ENCODE peak calls at places on chromosomes 2 and 18, in nine cellular contexts. One of them, this sample, is unnamed.

GRCh38 chr18:46213295-46213694 is 109.1 kb downstream of the HAUS1 start:
- DNase-seq in T1000: no peak
- DNase-seq in Karpas-422: peak; percentile 61
- DNase-seq in HTR-8/SVneo: peak; percentile 28
- DNase-seq in LoVo: peak; percentile 18
- DNase-seq in smooth muscle cell of the brain vasculature: no peak
- DNase-seq in activated CD8-positive, alpha-beta memory T cell treated with anti-CD3 and anti-CD28 coated beads for 24 hours: no peak
- DNase-seq in HFFc6: no peak
- DNase-seq in left cardiac atrium: no peak
- DNase-seq in this sample: peak; percentile 9

GRCh38 chr2:51624995-51625394 is 593.1 kb upstream of the NRXN1 start:
- DNase-seq in T1000: no peak
- DNase-seq in Karpas-422: no peak
- DNase-seq in HTR-8/SVneo: peak; percentile 4
- DNase-seq in LoVo: no peak
- DNase-seq in smooth muscle cell of the brain vasculature: no peak
- DNase-seq in activated CD8-positive, alpha-beta memory T cell treated with anti-CD3 and anti-CD28 coated beads for 24 hours: no peak
- DNase-seq in HFFc6: peak; percentile 71
- DNase-seq in left cardiac atrium: no peak
- DNase-seq in this sample: no peak

GRCh38 chr2:110772383-110772755 is 40.0 kb downstream of the ACOXL start:
- DNase-seq in T1000: no peak
- DNase-seq in Karpas-422: no peak
- DNase-seq in HTR-8/SVneo: no peak
- DNase-seq in LoVo: no peak
- DNase-seq in smooth muscle cell of the brain vasculature: no peak
- DNase-seq in activated CD8-positive, alpha-beta memory T cell treated with anti-CD3 and anti-CD28 coated beads for 24 hours: no peak
- DNase-seq in HFFc6: no peak
- DNase-seq in left cardiac atrium: no peak
- DNase-seq in this sample: no peak

GRCh38 chr2:137968477-137969417 is 4.5 kb downstream of the HNMT start:
- DNase-seq in T1000: no peak
- DNase-seq in Karpas-422: no peak
- DNase-seq in HTR-8/SVneo: no peak
- DNase-seq in LoVo: no peak
- DNase-seq in smooth muscle cell of the brain vasculature: no peak
- DNase-seq in activated CD8-positive, alpha-beta memory T cell treated with anti-CD3 and anti-CD28 coated beads for 24 hours: no peak
- DNase-seq in HFFc6: no peak
- DNase-seq in left cardiac atrium: no peak
- DNase-seq in this sample: no peak

GRCh38 chr2:17363846-17364245 is 154.4 kb downstream of the RAD51AP2 start:
- DNase-seq in T1000: no peak
- DNase-seq in Karpas-422: no peak
- DNase-seq in HTR-8/SVneo: no peak
- DNase-seq in LoVo: no peak
- DNase-seq in smooth muscle cell of the brain vasculature: no peak
- DNase-seq in activated CD8-positive, alpha-beta memory T cell treated with anti-CD3 and anti-CD28 coated beads for 24 hours: no peak
- DNase-seq in HFFc6: no peak
- DNase-seq in left cardiac atrium: no peak
- DNase-seq in this sample: no peak

GRCh38 chr2:176152350-176153181 is 1.2 kb downstream of the HOXD4 start:
- DNase-seq in T1000: no peak
- DNase-seq in Karpas-422: no peak
- DNase-seq in HTR-8/SVneo: no peak
- DNase-seq in LoVo: no peak
- DNase-seq in smooth muscle cell of the brain vasculature: no peak
- DNase-seq in activated CD8-positive, alpha-beta memory T cell treated with anti-CD3 and anti-CD28 coated beads for 24 hours: no peak
- DNase-seq in HFFc6: no peak
- DNase-seq in left cardiac atrium: no peak
- DNase-seq in this sample: no peak

GRCh38 chr2:163897799-163898198 is 162.0 kb upstream of the FIGN start:
- DNase-seq in T1000: no peak
- DNase-seq in Karpas-422: no peak
- DNase-seq in HTR-8/SVneo: no peak
- DNase-seq in LoVo: no peak
- DNase-seq in smooth muscle cell of the brain vasculature: no peak
- DNase-seq in activated CD8-positive, alpha-beta memory T cell treated with anti-CD3 and anti-CD28 coated beads for 24 hours: no peak
- DNase-seq in HFFc6: no peak
- DNase-seq in left cardiac atrium: no peak
- DNase-seq in this sample: no peak

GRCh38 chr2:234680688-234681050 is 183.8 kb upstream of the ARL4C start:
- DNase-seq in T1000: no peak
- DNase-seq in Karpas-422: no peak
- DNase-seq in HTR-8/SVneo: no peak
- DNase-seq in LoVo: no peak
- DNase-seq in smooth muscle cell of the brain vasculature: no peak
- DNase-seq in activated CD8-positive, alpha-beta memory T cell treated with anti-CD3 and anti-CD28 coated beads for 24 hours: no peak
- DNase-seq in HFFc6: no peak
- DNase-seq in left cardiac atrium: no peak
- DNase-seq in this sample: no peak

GRCh38 chr2:28398101-28398834 is 5.6 kb downstream of the FOSL2 start:
- DNase-seq in T1000: no peak
- DNase-seq in Karpas-422: no peak
- DNase-seq in HTR-8/SVneo: no peak
- DNase-seq in LoVo: no peak
- DNase-seq in smooth muscle cell of the brain vasculature: no peak
- DNase-seq in activated CD8-positive, alpha-beta memory T cell treated with anti-CD3 and anti-CD28 coated beads for 24 hours: no peak
- DNase-seq in HFFc6: peak; percentile 32
- DNase-seq in left cardiac atrium: peak; percentile 69
- DNase-seq in this sample: no peak

GRCh38 chr18:58998421-58999203 is 133.9 kb downstream of the ZNF532 start:
- DNase-seq in T1000: no peak
- DNase-seq in Karpas-422: peak; percentile 85
- DNase-seq in HTR-8/SVneo: no peak
- DNase-seq in LoVo: no peak
- DNase-seq in smooth muscle cell of the brain vasculature: no peak
- DNase-seq in activated CD8-positive, alpha-beta memory T cell treated with anti-CD3 and anti-CD28 coated beads for 24 hours: no peak
- DNase-seq in HFFc6: peak; percentile 78
- DNase-seq in left cardiac atrium: peak; percentile 79
- DNase-seq in this sample: no peak

GRCh38 chr2:191845876-191846786 is 757 bp downstream of the CAVIN2 start:
- DNase-seq in T1000: no peak
- DNase-seq in Karpas-422: peak; percentile 67
- DNase-seq in HTR-8/SVneo: no peak
- DNase-seq in LoVo: no peak
- DNase-seq in smooth muscle cell of the brain vasculature: no peak
- DNase-seq in activated CD8-positive, alpha-beta memory T cell treated with anti-CD3 and anti-CD28 coated beads for 24 hours: no peak
- DNase-seq in HFFc6: no peak
- DNase-seq in left cardiac atrium: peak; percentile 48
- DNase-seq in this sample: peak; percentile 16

GRCh38 chr18:23632615-23633014 is 30.1 kb downstream of the ANKRD29 start:
- DNase-seq in T1000: no peak
- DNase-seq in Karpas-422: no peak
- DNase-seq in HTR-8/SVneo: no peak
- DNase-seq in LoVo: no peak
- DNase-seq in smooth muscle cell of the brain vasculature: no peak
- DNase-seq in activated CD8-positive, alpha-beta memory T cell treated with anti-CD3 and anti-CD28 coated beads for 24 hours: no peak
- DNase-seq in HFFc6: no peak
- DNase-seq in left cardiac atrium: no peak
- DNase-seq in this sample: no peak

GRCh38 chr2:222264791-222265320 is 33.9 kb downstream of the PAX3 start:
- DNase-seq in T1000: no peak
- DNase-seq in Karpas-422: no peak
- DNase-seq in HTR-8/SVneo: no peak
- DNase-seq in LoVo: no peak
- DNase-seq in smooth muscle cell of the brain vasculature: no peak
- DNase-seq in activated CD8-positive, alpha-beta memory T cell treated with anti-CD3 and anti-CD28 coated beads for 24 hours: no peak
- DNase-seq in HFFc6: peak; percentile 45
- DNase-seq in left cardiac atrium: no peak
- DNase-seq in this sample: no peak

GRCh38 chr2:98487806-98488189 is 43.1 kb downstream of the INPP4A start:
- DNase-seq in T1000: no peak
- DNase-seq in Karpas-422: peak; percentile 83
- DNase-seq in HTR-8/SVneo: no peak
- DNase-seq in LoVo: peak; percentile 8
- DNase-seq in smooth muscle cell of the brain vasculature: no peak
- DNase-seq in activated CD8-positive, alpha-beta memory T cell treated with anti-CD3 and anti-CD28 coated beads for 24 hours: no peak
- DNase-seq in HFFc6: no peak
- DNase-seq in left cardiac atrium: no peak
- DNase-seq in this sample: peak; percentile 46

GRCh38 chr2:111032721-111033532 is 87.8 kb upstream of the BCL2L11 start:
- DNase-seq in T1000: peak; percentile 2
- DNase-seq in Karpas-422: no peak
- DNase-seq in HTR-8/SVneo: peak; percentile 11
- DNase-seq in LoVo: peak; percentile 90
- DNase-seq in smooth muscle cell of the brain vasculature: no peak
- DNase-seq in activated CD8-positive, alpha-beta memory T cell treated with anti-CD3 and anti-CD28 coated beads for 24 hours: peak; percentile 56
- DNase-seq in HFFc6: no peak
- DNase-seq in left cardiac atrium: no peak
- DNase-seq in this sample: no peak

GRCh38 chr18:47953471-47953931 is 23.0 kb upstream of the SMAD2 start:
- DNase-seq in T1000: no peak
- DNase-seq in Karpas-422: no peak
- DNase-seq in HTR-8/SVneo: no peak
- DNase-seq in LoVo: no peak
- DNase-seq in smooth muscle cell of the brain vasculature: no peak
- DNase-seq in activated CD8-positive, alpha-beta memory T cell treated with anti-CD3 and anti-CD28 coated beads for 24 hours: peak; percentile 61
- DNase-seq in HFFc6: no peak
- DNase-seq in left cardiac atrium: peak; percentile 37
- DNase-seq in this sample: no peak

GRCh38 chr2:216849987-216850386 is 9.9 kb downstream of the TNP1 start:
- DNase-seq in T1000: no peak
- DNase-seq in Karpas-422: no peak
- DNase-seq in HTR-8/SVneo: no peak
- DNase-seq in LoVo: peak; percentile 45
- DNase-seq in smooth muscle cell of the brain vasculature: no peak
- DNase-seq in activated CD8-positive, alpha-beta memory T cell treated with anti-CD3 and anti-CD28 coated beads for 24 hours: no peak
- DNase-seq in HFFc6: no peak
- DNase-seq in left cardiac atrium: peak; percentile 73
- DNase-seq in this sample: peak; percentile 31

GRCh38 chr2:144982481-144982880 is 462.6 kb upstream of the ZEB2 start:
- DNase-seq in T1000: no peak
- DNase-seq in Karpas-422: no peak
- DNase-seq in HTR-8/SVneo: no peak
- DNase-seq in LoVo: no peak
- DNase-seq in smooth muscle cell of the brain vasculature: no peak
- DNase-seq in activated CD8-positive, alpha-beta memory T cell treated with anti-CD3 and anti-CD28 coated beads for 24 hours: no peak
- DNase-seq in HFFc6: no peak
- DNase-seq in left cardiac atrium: no peak
- DNase-seq in this sample: no peak

GRCh38 chr2:224781400-224781799 is 65.2 kb upstream of the CCDC195 start:
- DNase-seq in T1000: no peak
- DNase-seq in Karpas-422: no peak
- DNase-seq in HTR-8/SVneo: no peak
- DNase-seq in LoVo: no peak
- DNase-seq in smooth muscle cell of the brain vasculature: no peak
- DNase-seq in activated CD8-positive, alpha-beta memory T cell treated with anti-CD3 and anti-CD28 coated beads for 24 hours: no peak
- DNase-seq in HFFc6: no peak
- DNase-seq in left cardiac atrium: no peak
- DNase-seq in this sample: no peak

GRCh38 chr2:224870341-224870740 is 154.2 kb upstream of the CCDC195 start:
- DNase-seq in T1000: no peak
- DNase-seq in Karpas-422: no peak
- DNase-seq in HTR-8/SVneo: no peak
- DNase-seq in LoVo: no peak
- DNase-seq in smooth muscle cell of the brain vasculature: no peak
- DNase-seq in activated CD8-positive, alpha-beta memory T cell treated with anti-CD3 and anti-CD28 coated beads for 24 hours: no peak
- DNase-seq in HFFc6: peak; percentile 47
- DNase-seq in left cardiac atrium: no peak
- DNase-seq in this sample: no peak

GRCh38 chr2:42474765-42475454 is 18.9 kb downstream of the KCNG3 start:
- DNase-seq in T1000: no peak
- DNase-seq in Karpas-422: no peak
- DNase-seq in HTR-8/SVneo: no peak
- DNase-seq in LoVo: no peak
- DNase-seq in smooth muscle cell of the brain vasculature: no peak
- DNase-seq in activated CD8-positive, alpha-beta memory T cell treated with anti-CD3 and anti-CD28 coated beads for 24 hours: no peak
- DNase-seq in HFFc6: no peak
- DNase-seq in left cardiac atrium: no peak
- DNase-seq in this sample: no peak

GRCh38 chr18:32848836-32849235 is 76.0 kb upstream of the KLHL14 start:
- DNase-seq in T1000: no peak
- DNase-seq in Karpas-422: no peak
- DNase-seq in HTR-8/SVneo: no peak
- DNase-seq in LoVo: no peak
- DNase-seq in smooth muscle cell of the brain vasculature: no peak
- DNase-seq in activated CD8-positive, alpha-beta memory T cell treated with anti-CD3 and anti-CD28 coated beads for 24 hours: no peak
- DNase-seq in HFFc6: no peak
- DNase-seq in left cardiac atrium: no peak
- DNase-seq in this sample: no peak

GRCh38 chr2:159960413-159960812 is 102.0 kb downstream of the PLA2R1 start:
- DNase-seq in T1000: no peak
- DNase-seq in Karpas-422: no peak
- DNase-seq in HTR-8/SVneo: peak; percentile 60
- DNase-seq in LoVo: peak; percentile 18
- DNase-seq in smooth muscle cell of the brain vasculature: no peak
- DNase-seq in activated CD8-positive, alpha-beta memory T cell treated with anti-CD3 and anti-CD28 coated beads for 24 hours: no peak
- DNase-seq in HFFc6: peak; percentile 66
- DNase-seq in left cardiac atrium: no peak
- DNase-seq in this sample: no peak

GRCh38 chr2:102967451-102967850 is 205.6 kb downstream of the TMEM182 start:
- DNase-seq in T1000: peak; percentile 67
- DNase-seq in Karpas-422: no peak
- DNase-seq in HTR-8/SVneo: no peak
- DNase-seq in LoVo: no peak
- DNase-seq in smooth muscle cell of the brain vasculature: no peak
- DNase-seq in activated CD8-positive, alpha-beta memory T cell treated with anti-CD3 and anti-CD28 coated beads for 24 hours: no peak
- DNase-seq in HFFc6: peak; percentile 52
- DNase-seq in left cardiac atrium: no peak
- DNase-seq in this sample: no peak

GRCh38 chr2:214604861-214605260 is 194.0 kb downstream of the VWC2L start:
- DNase-seq in T1000: no peak
- DNase-seq in Karpas-422: no peak
- DNase-seq in HTR-8/SVneo: peak; percentile 22
- DNase-seq in LoVo: no peak
- DNase-seq in smooth muscle cell of the brain vasculature: no peak
- DNase-seq in activated CD8-positive, alpha-beta memory T cell treated with anti-CD3 and anti-CD28 coated beads for 24 hours: no peak
- DNase-seq in HFFc6: peak; percentile 39
- DNase-seq in left cardiac atrium: no peak
- DNase-seq in this sample: no peak

GRCh38 chr18:21444465-21445023 is 156.0 kb downstream of the ESCO1 start:
- DNase-seq in T1000: peak; percentile 10
- DNase-seq in Karpas-422: peak; percentile 79
- DNase-seq in HTR-8/SVneo: peak; percentile 42
- DNase-seq in LoVo: peak; percentile 71
- DNase-seq in smooth muscle cell of the brain vasculature: peak; percentile 18
- DNase-seq in activated CD8-positive, alpha-beta memory T cell treated with anti-CD3 and anti-CD28 coated beads for 24 hours: no peak
- DNase-seq in HFFc6: peak; percentile 48
- DNase-seq in left cardiac atrium: no peak
- DNase-seq in this sample: peak; percentile 24

GRCh38 chr18:61892683-61893303 is at the start of gene RNF152:
- DNase-seq in T1000: no peak
- DNase-seq in Karpas-422: no peak
- DNase-seq in HTR-8/SVneo: no peak
- DNase-seq in LoVo: no peak
- DNase-seq in smooth muscle cell of the brain vasculature: no peak
- DNase-seq in activated CD8-positive, alpha-beta memory T cell treated with anti-CD3 and anti-CD28 coated beads for 24 hours: peak; percentile 62
- DNase-seq in HFFc6: no peak
- DNase-seq in left cardiac atrium: no peak
- DNase-seq in this sample: no peak

GRCh38 chr18:41870817-41871216 is 84.2 kb upstream of the PIK3C3 start:
- DNase-seq in T1000: no peak
- DNase-seq in Karpas-422: no peak
- DNase-seq in HTR-8/SVneo: no peak
- DNase-seq in LoVo: no peak
- DNase-seq in smooth muscle cell of the brain vasculature: no peak
- DNase-seq in activated CD8-positive, alpha-beta memory T cell treated with anti-CD3 and anti-CD28 coated beads for 24 hours: no peak
- DNase-seq in HFFc6: no peak
- DNase-seq in left cardiac atrium: no peak
- DNase-seq in this sample: no peak

GRCh38 chr2:97673915-97674283 is 4.4 kb downstream of the C2orf92 start:
- DNase-seq in T1000: no peak
- DNase-seq in Karpas-422: no peak
- DNase-seq in HTR-8/SVneo: no peak
- DNase-seq in LoVo: no peak
- DNase-seq in smooth muscle cell of the brain vasculature: no peak
- DNase-seq in activated CD8-positive, alpha-beta memory T cell treated with anti-CD3 and anti-CD28 coated beads for 24 hours: no peak
- DNase-seq in HFFc6: no peak
- DNase-seq in left cardiac atrium: no peak
- DNase-seq in this sample: no peak

GRCh38 chr2:207408086-207408794 is 121.5 kb upstream of the CREB1 start:
- DNase-seq in T1000: no peak
- DNase-seq in Karpas-422: no peak
- DNase-seq in HTR-8/SVneo: no peak
- DNase-seq in LoVo: no peak
- DNase-seq in smooth muscle cell of the brain vasculature: no peak
- DNase-seq in activated CD8-positive, alpha-beta memory T cell treated with anti-CD3 and anti-CD28 coated beads for 24 hours: no peak
- DNase-seq in HFFc6: no peak
- DNase-seq in left cardiac atrium: no peak
- DNase-seq in this sample: no peak

GRCh38 chr2:221104391-221104811 is 467.7 kb downstream of the EPHA4 start:
- DNase-seq in T1000: no peak
- DNase-seq in Karpas-422: no peak
- DNase-seq in HTR-8/SVneo: no peak
- DNase-seq in LoVo: no peak
- DNase-seq in smooth muscle cell of the brain vasculature: no peak
- DNase-seq in activated CD8-positive, alpha-beta memory T cell treated with anti-CD3 and anti-CD28 coated beads for 24 hours: no peak
- DNase-seq in HFFc6: no peak
- DNase-seq in left cardiac atrium: peak; percentile 92
- DNase-seq in this sample: no peak

This sample was measured in K562.